ENCODE peak calls at places on chromosomes 5 and 9, in nine cellular contexts. F is right lobe of liver; P is left ventricle myocardium superior; G is heart left ventricle; H is memory B cell; M is T-helper 17 cell; S is HepG2; U is body of pancreas; B is naive thymus-derived CD8-positive, alpha-beta T cell. J is an unnamed sample.
A peak's percentile ranks its signal among the peaks of the same experiment; 100 is the strongest.

GRCh38 chr5:3715048-3715447 is 119.4 kb downstream of the IRX1 start:
- ATAC-seq in G (no peak), H (no peak), S (no peak), U (no peak), B (no peak), M (no peak), F (no peak), P (peak; percentile 50), J (no peak)

GRCh38 chr9:99426443-99426842 is 204.4 kb downstream of the SEC61B start:
- ATAC-seq in U (no peak), H (no peak), M (no peak), S (no peak), F (no peak), P (no peak), B (no peak), G (no peak), J (no peak)

GRCh38 chr9:21499912-21500311 is 17.8 kb upstream of the IFNE start:
- ATAC-seq in H (no peak), U (peak; percentile 58), S (no peak), F (no peak), G (no peak), B (no peak), P (no peak), M (no peak), J (no peak)

GRCh38 chr5:50922942-50923767 is 256.7 kb downstream of the PARP8 start:
- ATAC-seq in F (peak; percentile 44), G (peak; percentile 68), B (no peak), S (peak; percentile 43), U (no peak), H (no peak), P (peak; percentile 50), M (no peak), J (peak; percentile 17)

GRCh38 chr9:126874546-126875314 is 14.3 kb downstream of the ZBTB34 start:
- ATAC-seq in M (no peak), S (no peak), B (no peak), P (peak; percentile 26), U (no peak), H (no peak), G (no peak), F (no peak), J (no peak)

GRCh38 chr5:147844846-147845245 is 13.4 kb upstream of the SPINK1 start:
- ATAC-seq in S (no peak), G (no peak), B (no peak), P (no peak), U (no peak), M (no peak), H (no peak), F (no peak), J (no peak)

GRCh38 chr9:88691811-88692210 is 156.8 kb downstream of the NXNL2 start:
- ATAC-seq in M (no peak), P (no peak), H (no peak), S (no peak), B (no peak), U (no peak), G (no peak), F (no peak), J (no peak)

GRCh38 chr9:6590772-6591384 is 54.7 kb downstream of the GLDC start:
- ATAC-seq in M (no peak), B (no peak), P (no peak), F (no peak), G (no peak), S (peak; percentile 99), U (no peak), H (no peak), J (peak; percentile 38)

GRCh38 chr9:33445389-33445881 is 2.0 kb downstream of the AQP3 start:
- ATAC-seq in P (no peak), U (peak; percentile 28), B (peak; percentile 51), M (peak; percentile 55), H (no peak), G (no peak), F (peak; percentile 1), S (no peak), J (peak; percentile 3)

GRCh38 chr5:139783436-139783955 is 12.1 kb upstream of the PSD2 start:
- ATAC-seq in P (no peak), G (no peak), B (no peak), S (no peak), U (no peak), H (no peak), M (no peak), F (no peak), J (no peak)

GRCh38 chr5:78813286-78813685 is 164.7 kb upstream of the LHFPL2 start:
- ATAC-seq in U (no peak), S (no peak), G (no peak), H (no peak), F (no peak), P (no peak), B (no peak), M (no peak), J (no peak)

GRCh38 chr9:35287986-35288515 is 126.2 kb downstream of the UNC13B start:
- ATAC-seq in H (no peak), G (no peak), P (no peak), S (no peak), M (no peak), U (no peak), F (no peak), B (no peak), J (peak; percentile 87)

GRCh38 chr5:35058395-35058794 is 10.6 kb upstream of the AGXT2 start:
- ATAC-seq in F (no peak), G (no peak), M (no peak), U (no peak), B (no peak), S (no peak), P (no peak), H (no peak), J (no peak)

GRCh38 chr5:158895573-158895972 is 204.1 kb downstream of the EBF1 start:
- ATAC-seq in G (no peak), H (no peak), P (peak; percentile 47), F (no peak), S (no peak), M (no peak), B (no peak), U (no peak), J (no peak)

GRCh38 chr5:140073296-140073695 is 30.2 kb upstream of the NRG2 start:
- ATAC-seq in M (no peak), P (no peak), S (no peak), U (no peak), B (no peak), H (no peak), G (no peak), F (no peak), J (no peak)

GRCh38 chr5:142571921-142572320 is 114.0 kb downstream of the FGF1 start:
- ATAC-seq in G (no peak), H (no peak), S (no peak), B (no peak), P (no peak), U (no peak), F (no peak), M (no peak), J (no peak)

GRCh38 chr9:106482733-106483132 is 380.2 kb upstream of the ZNF462 start:
- ATAC-seq in U (no peak), M (no peak), B (no peak), G (no peak), S (no peak), P (peak; percentile 29), F (no peak), H (no peak), J (peak; percentile 43)

GRCh38 chr5:159820692-159821091 is 95.6 kb upstream of the ADRA1B start:
- ATAC-seq in P (no peak), G (no peak), H (no peak), F (no peak), U (no peak), B (no peak), M (no peak), S (no peak), J (no peak)

GRCh38 chr9:121026260-121026691 is 23.8 kb downstream of the C5 start:
- ATAC-seq in G (no peak), M (no peak), S (peak; percentile 60), B (no peak), H (no peak), U (no peak), F (peak; percentile 10), P (no peak), J (no peak)

GRCh38 chr9:36492849-36493248 is 79.8 kb upstream of the MELK start:
- ATAC-seq in F (no peak), S (no peak), B (peak; percentile 84), M (peak; percentile 71), P (no peak), G (no peak), U (no peak), H (no peak), J (no peak)

GRCh38 chr9:33113799-33114547 is 37.5 kb upstream of the SMU1 start:
- ATAC-seq in U (no peak), F (no peak), B (no peak), M (no peak), S (no peak), G (no peak), H (no peak), P (no peak), J (no peak)

GRCh38 chr9:132857031-132857430 is 21.1 kb downstream of the AK8 start:
- ATAC-seq in U (peak; percentile 42), B (no peak), F (no peak), M (no peak), G (peak; percentile 65), P (peak; percentile 95), H (no peak), S (no peak), J (no peak)

J was measured in esophagus mucosa.